ENCODE peak calls at places on chromosomes 2 and 18, in four cellular contexts. One of them, this sample, is unnamed. For H3K9me3, the result is how much of the 10 kb centered on the place peaks cover.

GRCh38 chr2:208360259-208361076 is 46.1 kb upstream of the PTH2R start:
- DNase-seq in body of pancreas: no peak
- DNase-seq in A549: no peak
- DNase-seq in endothelial cell of umbilical vein: no peak
- DNase-seq in this sample: no peak

GRCh38 chr2:128663371-128664050 is 344.8 kb upstream of the HS6ST1 start:
- DNase-seq in body of pancreas: no peak
- DNase-seq in endothelial cell of umbilical vein: no peak
- DNase-seq in A549: no peak
- DNase-seq in this sample: no peak

GRCh38 chr18:45974088-45974536 is 7.0 kb upstream of the EPG5 start:
- DNase-seq in endothelial cell of umbilical vein: peak
- DNase-seq in A549: peak
- DNase-seq in body of pancreas: peak
- DNase-seq in this sample: peak

GRCh38 chr2:206296128-206296527 is 21.7 kb downstream of the ZDBF2 start:
- DNase-seq in body of pancreas: no peak
- DNase-seq in endothelial cell of umbilical vein: peak
- DNase-seq in A549: no peak
- DNase-seq in this sample: no peak

GRCh38 chr2:197300139-197300538 is 10.4 kb downstream of the ANKRD44 start:
- DNase-seq in endothelial cell of umbilical vein: no peak
- DNase-seq in body of pancreas: no peak
- DNase-seq in A549: no peak
- DNase-seq in this sample: no peak

GRCh38 chr18:44564922-44565321 is 115.8 kb upstream of the SETBP1 start:
- DNase-seq in A549: no peak
- DNase-seq in body of pancreas: no peak
- DNase-seq in endothelial cell of umbilical vein: no peak
- DNase-seq in this sample: no peak

GRCh38 chr18:65846107-65846506 is 95.3 kb downstream of the CDH7 start:
- DNase-seq in body of pancreas: no peak
- DNase-seq in A549: no peak
- DNase-seq in endothelial cell of umbilical vein: no peak
- DNase-seq in this sample: no peak

GRCh38 chr2:145736901-145737300 is 1217.0 kb upstream of the ZEB2 start:
- DNase-seq in body of pancreas: no peak
- DNase-seq in A549: no peak
- DNase-seq in endothelial cell of umbilical vein: no peak
- DNase-seq in this sample: no peak

GRCh38 chr2:108023776-108024175 is 37.5 kb downstream of the SLC5A7 start:
- DNase-seq in endothelial cell of umbilical vein: no peak
- DNase-seq in body of pancreas: no peak
- DNase-seq in A549: no peak
- DNase-seq in this sample: no peak

DNA sequence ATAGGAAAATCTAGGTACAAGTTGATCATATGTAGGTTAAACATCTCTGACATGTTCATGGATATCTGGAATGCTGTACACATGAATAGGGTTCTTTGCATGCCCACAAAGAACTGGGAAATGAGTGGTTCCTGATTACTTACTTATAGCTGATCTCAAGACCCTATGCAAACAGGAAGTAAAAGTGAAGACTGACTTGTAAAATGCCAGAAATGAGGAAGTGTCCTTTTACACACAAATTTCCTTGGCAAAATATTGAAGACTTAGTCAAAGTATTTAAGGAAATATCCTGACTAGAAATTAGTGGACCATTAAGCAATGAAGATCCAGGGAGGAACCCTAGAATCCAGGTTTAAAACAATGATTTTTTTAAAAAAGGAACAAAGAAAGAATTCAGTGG is 203.7 kb upstream of the DLGAP1 start:
- DNase-seq in A549: no peak
- DNase-seq in endothelial cell of umbilical vein: no peak
- DNase-seq in body of pancreas: no peak
- DNase-seq in this sample: no peak
- H3K9me3 ChIP-seq in A549: under half
- H3K9me3 ChIP-seq in endothelial cell of umbilical vein: under half
- H3K9me3 ChIP-seq in body of pancreas: under half
- H3K9me3 ChIP-seq in this sample: under half

DNA sequence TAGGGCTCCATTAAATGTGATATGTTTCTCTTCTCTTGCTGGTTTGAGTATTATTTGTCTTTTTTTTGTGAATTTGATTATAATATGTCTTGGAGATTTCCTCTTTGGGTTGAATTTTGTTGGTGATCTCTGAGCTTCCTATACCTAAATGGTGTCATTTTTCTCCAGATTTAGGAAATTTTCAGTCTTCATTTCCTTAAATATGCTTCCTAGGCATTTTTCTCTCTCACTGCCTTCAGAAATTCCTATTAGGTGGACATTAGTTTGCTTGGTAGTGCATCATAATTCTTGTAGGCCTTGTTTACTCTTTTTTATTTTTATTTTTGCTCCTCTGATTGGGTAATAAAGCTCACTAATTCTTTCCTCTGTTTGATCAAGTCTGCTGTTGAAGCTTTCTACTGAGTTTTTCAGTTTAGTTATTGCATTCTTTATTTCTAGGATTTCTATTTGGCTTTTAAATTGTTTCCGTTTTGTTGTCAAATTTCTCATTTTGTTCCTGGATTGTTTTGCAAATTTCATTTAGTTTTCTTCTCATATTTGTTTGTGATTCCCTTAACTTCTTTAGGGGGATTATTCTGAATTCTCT is 36.6 kb upstream of the CRACDL start:
- DNase-seq in A549: no peak
- DNase-seq in endothelial cell of umbilical vein: no peak
- DNase-seq in body of pancreas: no peak
- DNase-seq in this sample: no peak
- H3K9me3 ChIP-seq in A549: under half
- H3K9me3 ChIP-seq in endothelial cell of umbilical vein: under half
- H3K9me3 ChIP-seq in body of pancreas: under half
- H3K9me3 ChIP-seq in this sample: under half

DNA sequence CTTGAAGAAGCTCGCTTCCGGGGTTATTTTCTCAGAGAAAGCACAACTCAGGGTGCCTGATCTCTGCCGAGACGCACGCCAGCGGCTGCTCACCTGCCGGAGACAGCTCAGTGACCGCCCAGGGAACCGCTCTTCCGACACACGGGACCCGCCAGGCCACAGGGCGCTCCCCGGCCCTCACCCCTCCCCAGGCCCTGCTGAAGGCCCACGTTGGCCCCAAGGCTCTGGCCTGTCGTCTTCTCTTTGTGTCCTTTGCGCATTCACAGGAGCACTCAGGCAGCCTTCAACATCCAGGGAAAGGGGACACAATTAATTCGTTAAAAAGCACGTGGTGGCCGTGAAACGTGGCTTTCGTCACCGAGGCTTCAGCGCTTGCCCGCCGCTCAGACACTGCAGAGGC is 276.3 kb upstream of the SALL3 start:
- DNase-seq in endothelial cell of umbilical vein: no peak
- DNase-seq in body of pancreas: no peak
- DNase-seq in A549: no peak
- DNase-seq in this sample: no peak
- H3K9me3 ChIP-seq in endothelial cell of umbilical vein: under half
- H3K9me3 ChIP-seq in body of pancreas: under half
- H3K9me3 ChIP-seq in A549: under half
- H3K9me3 ChIP-seq in this sample: under half

GRCh38 chr2:148702475-148702874 is 57.9 kb downstream of the EPC2 start:
- DNase-seq in A549: no peak
- DNase-seq in body of pancreas: no peak
- DNase-seq in endothelial cell of umbilical vein: no peak
- DNase-seq in this sample: no peak
- H3K9me3 ChIP-seq in A549: under half
- H3K9me3 ChIP-seq in body of pancreas: under half
- H3K9me3 ChIP-seq in endothelial cell of umbilical vein: under half
- H3K9me3 ChIP-seq in this sample: under half

DNA sequence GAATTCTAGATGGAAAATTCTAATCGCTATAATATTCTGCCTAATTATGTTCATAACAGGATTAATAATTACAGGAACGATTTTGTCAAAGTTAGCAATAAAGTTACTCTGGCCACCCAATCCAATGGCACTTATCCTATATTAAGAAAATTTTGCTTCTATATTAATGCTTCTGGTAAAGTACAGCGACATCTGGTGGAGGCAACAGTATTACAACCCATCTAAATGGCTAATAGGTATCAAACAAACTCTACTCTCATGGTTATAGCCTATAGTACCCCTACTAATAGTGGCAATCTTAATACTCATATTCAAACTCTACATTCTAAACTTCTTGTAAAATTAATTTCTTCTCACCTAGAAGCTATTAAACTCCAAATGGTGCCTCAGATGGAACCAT is 1084.7 kb upstream of the LRRTM1 start:
- DNase-seq in endothelial cell of umbilical vein: no peak
- DNase-seq in body of pancreas: no peak
- DNase-seq in A549: no peak
- DNase-seq in this sample: no peak
- H3K9me3 ChIP-seq in endothelial cell of umbilical vein: under half
- H3K9me3 ChIP-seq in body of pancreas: under half
- H3K9me3 ChIP-seq in A549: under half
- H3K9me3 ChIP-seq in this sample: under half

GRCh38 chr18:55879331-55879730 is 291.3 kb upstream of the TCF4 start:
- DNase-seq in body of pancreas: no peak
- DNase-seq in endothelial cell of umbilical vein: no peak
- DNase-seq in A549: no peak
- DNase-seq in this sample: no peak

GRCh38 chr18:55877321-55877720 is 289.3 kb upstream of the TCF4 start:
- DNase-seq in A549: no peak
- DNase-seq in endothelial cell of umbilical vein: no peak
- DNase-seq in body of pancreas: no peak
- DNase-seq in this sample: no peak

GRCh38 chr18:55878224-55878623 is 290.2 kb upstream of the TCF4 start:
- DNase-seq in A549: no peak
- DNase-seq in endothelial cell of umbilical vein: no peak
- DNase-seq in body of pancreas: no peak
- DNase-seq in this sample: no peak

GRCh38 chr18:55884498-55884897 is 296.5 kb upstream of the TCF4 start:
- DNase-seq in endothelial cell of umbilical vein: no peak
- DNase-seq in A549: no peak
- DNase-seq in body of pancreas: no peak
- DNase-seq in this sample: no peak

GRCh38 chr18:55880617-55881016 is 292.6 kb upstream of the TCF4 start:
- DNase-seq in A549: no peak
- DNase-seq in body of pancreas: no peak
- DNase-seq in endothelial cell of umbilical vein: no peak
- DNase-seq in this sample: no peak
- H3K9me3 ChIP-seq in A549: under half
- H3K9me3 ChIP-seq in body of pancreas: under half
- H3K9me3 ChIP-seq in endothelial cell of umbilical vein: under half
- H3K9me3 ChIP-seq in this sample: under half

DNA sequence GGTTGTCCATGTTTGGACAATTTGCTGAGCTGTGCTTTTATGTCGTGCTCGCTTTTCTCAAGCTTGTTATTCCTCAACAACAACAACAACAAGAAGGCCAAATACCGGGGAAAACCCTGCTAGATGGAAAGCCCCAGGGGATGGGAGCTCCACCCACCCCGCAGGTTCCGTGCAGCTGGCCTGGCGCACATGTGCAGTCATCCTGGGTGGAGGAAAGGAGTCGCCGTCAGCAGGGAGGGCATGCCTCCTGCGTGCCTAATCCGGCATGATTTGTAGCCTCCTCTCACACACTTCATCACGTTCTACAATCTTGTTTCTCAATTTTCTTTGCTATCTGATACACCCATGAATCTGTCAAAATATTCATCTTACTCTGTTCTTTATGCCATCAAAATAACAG is 87.4 kb upstream of the SALL3 start:
- DNase-seq in body of pancreas: no peak
- DNase-seq in endothelial cell of umbilical vein: no peak
- DNase-seq in A549: no peak
- DNase-seq in this sample: no peak
- H3K9me3 ChIP-seq in body of pancreas: under half
- H3K9me3 ChIP-seq in endothelial cell of umbilical vein: under half
- H3K9me3 ChIP-seq in A549: under half
- H3K9me3 ChIP-seq in this sample: under half